ENCODE peak calls at places on chromosomes 2 and 18, in five cellular contexts. E is SK-N-SH, S is GM12878, I is stomach, T is sigmoid colon. J is an unnamed sample.

GRCh38 chr2:86226780-86227520 is 27.7 kb downstream of the MRPL35 start:
- DNase-seq in T (no peak), E (no peak), S (no peak), I (no peak), J (no peak)

GRCh38 chr2:174634130-174635014 is 36.8 kb upstream of the WIPF1 start:
- DNase-seq in T (no peak), I (no peak), S (peak), E (no peak), J (no peak)

GRCh38 chr2:63662028-63662804 is 73.5 kb downstream of the MDH1 start:
- DNase-seq in T (no peak), S (no peak), E (no peak), I (no peak), J (no peak)

GRCh38 chr2:78218066-78218465 is 695.9 kb upstream of the LRRTM4 start:
- DNase-seq in S (no peak), I (no peak), E (no peak), T (no peak), J (no peak)

GRCh38 chr18:52334896-52335295 is 5.1 kb upstream of the DCC start:
- DNase-seq in S (no peak), I (no peak), T (no peak), E (no peak), J (no peak)

GRCh38 chr2:203786912-203787311 is 80.5 kb downstream of the CD28 start:
- DNase-seq in E (peak), I (no peak), T (peak), S (no peak), J (no peak)

GRCh38 chr2:177334940-177335543 is 57.5 kb upstream of the AGPS start:
- DNase-seq in S (no peak), E (peak), T (no peak), I (no peak), J (no peak)

GRCh38 chr18:10301831-10302483 is 152.5 kb upstream of the APCDD1 start:
- DNase-seq in T (no peak), E (no peak), I (no peak), S (no peak), J (no peak)

GRCh38 chr2:127770973-127771735 is 39.8 kb downstream of the WDR33 start:
- DNase-seq in T (no peak), I (no peak), E (no peak), S (no peak), J (no peak)

GRCh38 chr2:118177932-118178331 is 89.7 kb downstream of the INSIG2 start:
- DNase-seq in E (no peak), S (no peak), I (no peak), T (no peak), J (peak)

GRCh38 chr2:237343993-237344392 is 70.0 kb downstream of the COL6A3 start:
- DNase-seq in I (no peak), S (no peak), E (no peak), T (no peak), J (no peak)

GRCh38 chr2:141271346-141271745 is 859.5 kb downstream of the LRP1B start:
- DNase-seq in I (no peak), T (no peak), E (no peak), S (no peak), J (no peak)

GRCh38 chr2:174331731-174332606 is 2.8 kb upstream of the SP9 start:
- DNase-seq in T (no peak), S (no peak), E (no peak), I (no peak), J (no peak)

GRCh38 chr2:190880374-190881073 is at the start of gene GLS:
- DNase-seq in T (peak), E (peak), I (peak), S (peak), J (peak)

GRCh38 chr2:190882327-190882766 is 1.7 kb downstream of the GLS start:
- DNase-seq in E (no peak), T (no peak), I (no peak), S (peak), J (no peak)

GRCh38 chr2:190882831-190883582 is 2.4 kb downstream of the GLS start:
- DNase-seq in E (no peak), I (no peak), T (no peak), S (no peak), J (no peak)

GRCh38 chr2:190881074-190881479 is 456 bp downstream of the GLS start:
- DNase-seq in T (no peak), I (no peak), S (no peak), E (peak), J (no peak)

DNA sequence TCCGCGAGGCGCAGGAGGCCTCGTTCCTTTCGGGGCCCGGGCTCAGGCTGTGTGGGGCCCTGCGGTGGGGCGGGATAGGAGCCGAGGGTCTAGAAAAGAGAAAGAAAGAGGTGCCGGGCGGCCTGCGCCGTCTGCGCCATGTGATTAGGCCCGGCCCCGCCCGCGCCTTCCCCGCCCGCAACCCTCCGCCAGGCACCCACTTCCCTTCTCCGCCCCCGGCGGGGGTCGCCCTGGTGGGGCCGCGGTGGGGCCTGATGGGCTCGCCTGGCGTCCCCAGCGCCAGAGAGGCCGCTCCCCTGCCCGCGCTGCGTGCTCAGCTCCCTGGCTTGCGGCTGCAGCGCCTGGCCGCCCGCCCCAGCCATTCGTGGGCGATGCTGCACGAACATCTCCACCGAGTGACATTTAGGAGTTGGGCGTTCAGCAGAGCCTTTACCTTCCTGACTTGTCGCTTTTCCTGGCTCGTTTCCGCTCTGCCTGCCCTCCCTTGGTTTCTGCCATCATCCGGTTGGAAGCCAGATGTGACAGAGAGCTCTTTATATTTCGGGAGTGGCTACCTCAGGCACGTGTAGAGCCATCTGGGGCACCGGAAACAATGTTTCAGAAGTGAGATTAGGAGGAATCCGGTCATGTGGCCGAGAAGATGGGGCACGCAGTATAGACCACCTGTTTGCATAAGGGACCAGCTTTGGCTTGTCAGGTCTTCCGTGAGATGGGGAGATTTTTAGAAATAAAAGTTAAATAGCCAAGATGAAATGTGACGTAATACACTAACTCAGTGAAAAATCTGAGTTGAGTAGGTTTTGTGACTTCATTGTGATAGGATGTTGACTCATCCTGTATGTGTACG is 1.1 kb downstream of the GLS start:
- DNase-seq in E (peak), S (peak), I (peak), T (peak), J (peak)
- TF ChIP-seq POLR2AphosphoS5 in E (peak), S (peak), I (peak), T (no peak), J (peak)

GRCh38 chr2:84904717-84905174 is 710 bp upstream of the TMSB10 start:
- DNase-seq in I (peak), S (no peak), T (peak), E (peak), J (peak)
- TF ChIP-seq EP300 in I (peak), S (no peak), T (no peak), E (no peak), J (peak)

GRCh38 chr2:55105456-55105855 is 55.2 kb upstream of the RTN4 start:
- DNase-seq in S (no peak), E (no peak), T (no peak), I (no peak), J (no peak)

GRCh38 chr2:55099493-55099877 is 49.2 kb upstream of the RTN4 start:
- DNase-seq in E (no peak), I (no peak), T (no peak), S (no peak), J (no peak)

GRCh38 chr2:55103039-55103438 is 52.8 kb upstream of the RTN4 start:
- DNase-seq in T (no peak), E (no peak), S (no peak), I (no peak), J (no peak)

GRCh38 chr2:55099878-55100820 is 49.9 kb upstream of the RTN4 start:
- DNase-seq in I (no peak), T (no peak), S (no peak), E (no peak), J (peak)

GRCh38 chr2:55102056-55102812 is 52.0 kb upstream of the RTN4 start:
- DNase-seq in S (no peak), I (no peak), T (no peak), E (no peak), J (no peak)
- TF ChIP-seq POLR2AphosphoS5 in S (no peak), I (no peak), T (peak), E (no peak), J (no peak)

DNA sequence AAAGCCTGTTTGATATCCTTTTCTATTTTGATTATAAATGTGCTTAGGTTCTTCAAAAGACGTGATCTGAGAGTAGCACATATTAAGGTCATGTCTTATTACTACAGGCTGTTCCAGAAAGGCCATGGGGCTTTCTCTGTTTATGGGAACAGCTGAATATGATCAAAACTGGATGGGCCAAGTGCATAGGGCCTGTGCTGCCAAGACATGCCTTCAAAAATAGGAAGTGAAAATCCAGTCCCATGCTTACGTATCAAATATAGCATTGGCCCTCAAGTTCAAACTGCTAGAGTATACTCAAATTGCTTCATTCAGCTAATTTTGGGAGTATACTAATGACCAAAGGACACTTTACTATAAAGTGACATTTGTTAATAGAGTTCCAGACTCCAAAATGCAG is 24.1 kb downstream of the SLC25A52 start:
- DNase-seq in S (peak), T (no peak), I (no peak), E (no peak), J (no peak)
- TF ChIP-seq EP300 in S (no peak), T (no peak), I (no peak), E (no peak), J (no peak)

DNA sequence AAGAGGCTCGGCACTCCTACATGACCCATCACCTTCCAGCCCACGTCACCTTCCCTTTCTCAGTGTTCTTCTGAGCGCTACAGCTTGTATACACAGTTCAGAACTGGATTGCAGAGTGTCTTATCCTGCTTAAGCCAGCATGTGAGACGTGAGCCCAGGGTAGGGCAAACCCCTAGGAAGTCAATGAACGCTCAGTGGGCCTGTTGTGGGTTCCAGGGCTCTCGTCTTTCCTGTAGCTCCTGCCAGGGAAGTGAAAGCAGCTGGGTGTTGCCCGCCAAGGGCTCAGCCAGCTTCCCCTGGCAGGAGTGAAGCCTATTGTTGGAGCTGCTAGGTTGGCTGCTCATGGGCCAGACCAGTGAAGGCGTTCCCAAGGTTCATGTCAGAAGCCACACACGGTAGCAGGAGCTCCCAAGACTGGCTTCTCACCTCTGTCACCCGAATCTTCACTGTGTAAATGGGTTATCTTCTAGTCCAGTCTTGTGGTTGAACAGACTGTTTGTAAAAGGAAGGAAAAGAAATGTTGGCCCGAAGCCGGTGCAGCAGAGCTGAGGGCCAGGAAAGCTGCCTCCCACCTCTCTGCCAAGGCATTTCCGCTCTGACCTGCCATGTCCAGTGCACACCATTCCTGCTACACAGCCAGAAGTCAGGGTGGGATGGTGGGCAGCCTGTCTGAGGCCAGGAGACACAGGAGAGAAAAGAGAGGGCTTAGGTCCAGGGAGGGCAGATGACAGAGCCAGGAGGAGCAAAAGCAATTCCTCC is 69.6 kb upstream of the RMDN2 start:
- DNase-seq in E (no peak), T (peak), I (peak), S (no peak), J (no peak)
- TF ChIP-seq POLR2AphosphoS5 in E (no peak), T (no peak), I (peak), S (no peak), J (no peak)

DNA sequence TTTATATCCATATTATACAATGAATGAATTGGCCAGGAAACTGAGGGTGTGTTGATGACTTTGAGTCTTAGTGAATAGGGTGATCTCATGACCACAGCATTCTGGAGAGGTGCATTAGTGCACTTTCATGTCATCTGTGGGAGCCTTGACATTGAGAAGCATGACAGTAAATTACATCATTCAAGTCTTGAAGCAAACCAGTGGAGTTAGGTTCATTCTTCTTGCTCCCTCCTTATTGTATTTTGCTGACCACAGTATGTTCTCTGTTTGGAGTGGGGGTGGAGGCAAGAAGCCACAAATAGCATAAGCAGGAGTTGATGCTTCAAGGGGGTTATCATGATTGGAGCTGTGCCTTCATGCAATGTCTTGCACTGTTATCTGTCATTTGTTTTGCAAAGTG is 680.2 kb downstream of the NYAP2 start:
- DNase-seq in E (no peak), S (no peak), I (no peak), T (no peak), J (no peak)
- TF ChIP-seq EP300 in E (peak), S (no peak), I (no peak), T (no peak), J (no peak)

GRCh38 chr2:209495855-209496585 is 72.2 kb downstream of the MAP2 start:
- DNase-seq in T (no peak), I (peak), S (no peak), E (peak), J (no peak)
- TF ChIP-seq POLR2AphosphoS5 in T (no peak), I (peak), S (no peak), E (peak), J (peak)

GRCh38 chr2:133940134-133940533 is 313.7 kb upstream of the MGAT5 start:
- DNase-seq in T (no peak), E (no peak), S (no peak), I (no peak), J (peak)
- TF ChIP-seq EP300 in T (no peak), E (no peak), S (no peak), I (no peak), J (no peak)

J was measured in esophagus muscularis mucosa.